ENCODE peak calls at places on chromosome 12, in five cellular contexts. S, T, H, N and Y are unnamed samples.

GRCh38 chr12:91355150-91356006 is 172.8 kb upstream of the DCN start:
- DNase-seq in S (peak; percentile 58), T (peak; percentile 63), H (peak; percentile 86), N (peak; percentile 74), Y (peak; percentile 77)

GRCh38 chr12:58757422-58757821 is 162.9 kb downstream of the LRIG3 start:
- DNase-seq in S (no peak), T (no peak), H (no peak), N (no peak), Y (no peak)

GRCh38 chr12:109741286-109741969 is 27.8 kb downstream of the FAM222A start:
- DNase-seq in S (peak; percentile 27), T (peak; percentile 42), H (no peak), N (no peak), Y (peak; percentile 2)

GRCh38 chr12:50964432-50964831 is 12.1 kb downstream of the HIGD1C start:
- DNase-seq in S (no peak), T (no peak), H (no peak), N (no peak), Y (no peak)

GRCh38 chr12:29653286-29653685 is 130.5 kb downstream of the TMTC1 start:
- DNase-seq in S (no peak), T (no peak), H (no peak), N (no peak), Y (no peak)

GRCh38 chr12:88781909-88782308 is 201.6 kb upstream of the KITLG start:
- DNase-seq in S (no peak), T (no peak), H (no peak), N (no peak), Y (no peak)

GRCh38 chr12:62817556-62818271 is 117.2 kb downstream of the PPM1H start:
- DNase-seq in S (no peak), T (no peak), H (peak; percentile 30), N (no peak), Y (no peak)

GRCh38 chr12:16344269-16344668 is 3.2 kb upstream of the MGST1 start:
- DNase-seq in S (no peak), T (no peak), H (no peak), N (no peak), Y (no peak)

GRCh38 chr12:106445981-106446380 is 88.4 kb downstream of the POLR3B start:
- DNase-seq in S (no peak), T (no peak), H (no peak), N (no peak), Y (no peak)

GRCh38 chr12:27861428-27862167 is 81.6 kb upstream of the MANSC4 start:
- DNase-seq in S (no peak), T (no peak), H (peak; percentile 78), N (no peak), Y (peak; percentile 16)

GRCh38 chr12:9757433-9758025 is 3.2 kb downstream of the CD69 start:
- DNase-seq in S (no peak), T (no peak), H (no peak), N (no peak), Y (no peak)

GRCh38 chr12:118361889-118362288 is 10.8 kb downstream of the TAOK3 start:
- DNase-seq in S (no peak), T (no peak), H (no peak), N (no peak), Y (no peak)

GRCh38 chr12:118645219-118645618 is 268.9 kb downstream of the SUDS3 start:
- DNase-seq in S (no peak), T (peak; percentile 54), H (peak; percentile 43), N (peak; percentile 33), Y (peak; percentile 32)

GRCh38 chr12:128829870-128830504 is 6.2 kb upstream of the SLC15A4 start:
- DNase-seq in S (no peak), T (peak; percentile 42), H (no peak), N (no peak), Y (no peak)

GRCh38 chr12:128827724-128828123 is 4.0 kb upstream of the SLC15A4 start:
- DNase-seq in S (no peak), T (no peak), H (no peak), N (no peak), Y (no peak)

GRCh38 chr12:128825845-128826244 is 2.1 kb upstream of the SLC15A4 start:
- DNase-seq in S (no peak), T (no peak), H (no peak), N (no peak), Y (no peak)

GRCh38 chr12:128833418-128833817 is 9.7 kb upstream of the SLC15A4 start:
- DNase-seq in S (no peak), T (no peak), H (no peak), N (no peak), Y (no peak)

GRCh38 chr12:128830505-128830893 is 6.7 kb upstream of the SLC15A4 start:
- DNase-seq in S (no peak), T (peak; percentile 19), H (no peak), N (no peak), Y (no peak)
- TF ChIP-seq POLR2A in S (no peak), T (no peak), H (no peak), N (no peak), Y (no peak)

GRCh38 chr12:66048218-66048842 is 82.2 kb downstream of the LLPH start:
- DNase-seq in S (no peak), T (no peak), H (no peak), N (no peak), Y (no peak)
- H3K4me3 ChIP-seq in S (no peak overlapping the region), T (no peak overlapping the region), H (no peak overlapping the region), N (no peak overlapping the region), Y (no peak overlapping the region)

GRCh38 chr12:66190519-66191406 is 1.7 kb downstream of the IRAK3 start:
- DNase-seq in S (no peak), T (no peak), H (no peak), N (no peak), Y (no peak)

GRCh38 chr12:66189476-66189823 is 436 bp downstream of the IRAK3 start:
- DNase-seq in S (no peak), T (no peak), H (no peak), N (no peak), Y (no peak)

GRCh38 chr12:66194122-66194521 is 5.1 kb downstream of the IRAK3 start:
- DNase-seq in S (no peak), T (no peak), H (no peak), N (no peak), Y (no peak)

GRCh38 chr12:66188584-66189475 is at the start of gene IRAK3:
- DNase-seq in S (peak; percentile 70), T (peak; percentile 80), H (peak; percentile 79), N (peak; percentile 66), Y (peak; percentile 66)

GRCh38 chr12:66191547-66192126 is 2.6 kb downstream of the IRAK3 start:
- DNase-seq in S (no peak), T (no peak), H (no peak), N (no peak), Y (no peak)
- TF ChIP-seq POLR2A in S (no peak), T (no peak), H (no peak), N (no peak), Y (no peak)

GRCh38 chr12:53939141-53940108 is 794 bp downstream of the HOXC13 start:
- DNase-seq in S (no peak), T (no peak), H (no peak), N (peak; percentile 23), Y (peak; percentile 10)
- H3K4me3 ChIP-seq in S (peak overlapping the region; percentile 61), T (no peak overlapping the region), H (peak overlapping the region; percentile 32), N (no peak overlapping the region), Y (no peak overlapping the region)

DNA sequence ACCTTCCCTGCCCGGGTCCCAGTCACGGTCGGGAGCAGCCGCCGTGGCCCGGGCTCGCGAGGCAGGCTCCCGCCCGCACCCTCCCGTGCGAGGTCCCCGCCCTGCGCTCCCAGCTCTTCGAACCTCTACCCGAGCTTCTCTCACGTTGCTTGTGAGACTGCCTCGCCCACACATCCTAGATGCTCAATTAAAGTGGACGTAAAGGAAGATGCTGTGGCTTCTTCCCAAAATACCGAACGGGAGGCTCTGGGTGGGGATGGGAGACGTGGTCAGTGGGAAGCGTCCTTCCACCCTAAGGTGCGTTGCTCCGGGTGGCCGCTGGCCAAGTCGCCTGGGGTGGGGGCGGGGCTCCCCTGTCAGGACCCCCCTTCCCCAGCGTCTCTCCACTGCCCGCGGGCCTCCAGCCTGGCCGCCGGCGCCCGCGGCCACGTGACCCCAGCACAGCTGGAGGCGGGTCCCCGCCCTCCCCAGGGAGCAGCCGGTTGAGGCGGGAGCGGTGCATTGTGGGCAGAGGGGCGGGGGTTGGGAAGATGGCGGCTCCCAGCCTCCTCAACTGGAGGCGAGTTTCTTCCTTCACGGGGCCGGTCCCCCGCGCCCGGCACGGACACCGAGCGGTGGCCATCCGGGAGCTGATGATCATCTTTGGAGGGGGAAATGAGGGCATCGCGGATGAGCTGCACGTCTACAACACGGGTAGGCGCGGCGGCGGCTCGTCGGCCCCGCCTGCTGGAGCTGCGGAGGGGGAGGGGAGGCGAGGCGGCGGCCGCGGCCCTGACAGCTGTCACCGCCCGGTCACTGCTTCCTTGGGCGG is at the start of gene HCFC2:
- DNase-seq in S (peak; percentile 75), T (peak; percentile 95), H (peak; percentile 92), N (peak; percentile 92), Y (peak; percentile 90)
- TF ChIP-seq POLR2A in S (peak; percentile 23), T (peak; percentile 73), H (no peak), N (peak; percentile 4), Y (peak; percentile 75)